ENCODE peak calls at places on chromosomes 4 and X, in six cellular contexts. Q is mesenchymal stem cell, W is Calu3, C is HFF-Myc, L is gastrocnemius medialis, N is small intestine. V is an unnamed sample.
A peak's percentile ranks its signal among the peaks of the same experiment; 100 is the strongest.

GRCh38 chr4:145824469-145824868 is 114.2 kb downstream of the ZNF827 start:
- DNase-seq in Q (no peak), W (no peak), C (no peak), N (no peak), L (no peak), V (no peak)

GRCh38 chr4:70637239-70637920 is 8.8 kb downstream of the ENAM start:
- DNase-seq in N (peak; percentile 18), L (no peak), Q (no peak), W (no peak), C (no peak), V (no peak)

GRCh38 chrX:12791253-12792228 is at the start of gene PRPS2:
- DNase-seq in N (peak; percentile 45), C (no peak), W (peak; percentile 74), L (peak; percentile 15), Q (peak; percentile 51), V (peak; percentile 46)

GRCh38 chr4:125368161-125368560 is 53.4 kb downstream of the FAT4 start:
- DNase-seq in C (peak; percentile 35), W (no peak), N (no peak), L (no peak), Q (peak; percentile 19), V (peak; percentile 66)

GRCh38 chr4:153261431-153261830 is 57.2 kb downstream of the TRIM2 start:
- DNase-seq in N (no peak), Q (no peak), L (no peak), W (no peak), C (no peak), V (no peak)

GRCh38 chr4:14824189-14824588 is 178.1 kb upstream of the CPEB2 start:
- DNase-seq in W (no peak), N (no peak), L (no peak), C (no peak), Q (no peak), V (no peak)

GRCh38 chr4:66688674-66689073 is 856.6 kb downstream of the CENPC start:
- DNase-seq in W (no peak), Q (peak; percentile 33), N (no peak), L (no peak), C (no peak), V (no peak)

GRCh38 chrX:130413415-130413814 is 11.6 kb downstream of the RBMX2 start:
- DNase-seq in L (no peak), Q (peak; percentile 44), C (no peak), W (no peak), N (no peak), V (peak; percentile 1)